ENCODE peak calls at places on chromosomes 6 and 20, in ten cellular contexts. One of them, this sample, is unnamed.

GRCh38 chr6:109515781-109516409 is 32.9 kb upstream of the ZBTB24 start:
- DNase-seq in tibial nerve: no peak
- DNase-seq in gastrocnemius medialis: no peak
- DNase-seq in esophagus squamous epithelium: no peak
- DNase-seq in lung: no peak
- DNase-seq in OCI-LY7: no peak
- DNase-seq in epithelial cell of esophagus: no peak
- DNase-seq in choroid plexus epithelial cell: peak; percentile 30
- DNase-seq in LNCaP clone FGC: no peak
- DNase-seq in endodermal cell: no peak
- DNase-seq in this sample: no peak

GRCh38 chr6:169592558-169592957 is 109.3 kb downstream of the WDR27 start:
- DNase-seq in lung: no peak
- DNase-seq in epithelial cell of esophagus: no peak
- DNase-seq in OCI-LY7: no peak
- DNase-seq in tibial nerve: no peak
- DNase-seq in choroid plexus epithelial cell: peak; percentile 87
- DNase-seq in LNCaP clone FGC: no peak
- DNase-seq in endodermal cell: no peak
- DNase-seq in gastrocnemius medialis: no peak
- DNase-seq in esophagus squamous epithelium: no peak
- DNase-seq in this sample: peak; percentile 21

GRCh38 chr20:59075934-59076508 is 33.4 kb upstream of the PRELID3B start:
- DNase-seq in epithelial cell of esophagus: no peak
- DNase-seq in tibial nerve: no peak
- DNase-seq in OCI-LY7: no peak
- DNase-seq in esophagus squamous epithelium: no peak
- DNase-seq in choroid plexus epithelial cell: no peak
- DNase-seq in gastrocnemius medialis: no peak
- DNase-seq in endodermal cell: no peak
- DNase-seq in lung: no peak
- DNase-seq in LNCaP clone FGC: no peak
- DNase-seq in this sample: no peak

GRCh38 chr6:116945809-116946208 is 68.8 kb downstream of the RFX6 start:
- DNase-seq in lung: no peak
- DNase-seq in esophagus squamous epithelium: no peak
- DNase-seq in endodermal cell: no peak
- DNase-seq in epithelial cell of esophagus: peak; percentile 76
- DNase-seq in tibial nerve: no peak
- DNase-seq in LNCaP clone FGC: peak; percentile 50
- DNase-seq in OCI-LY7: no peak
- DNase-seq in choroid plexus epithelial cell: peak; percentile 10
- DNase-seq in gastrocnemius medialis: no peak
- DNase-seq in this sample: no peak

GRCh38 chr20:3067139-3068009 is 4.0 kb upstream of the OXT start:
- DNase-seq in epithelial cell of esophagus: no peak
- DNase-seq in lung: no peak
- DNase-seq in endodermal cell: no peak
- DNase-seq in esophagus squamous epithelium: no peak
- DNase-seq in choroid plexus epithelial cell: no peak
- DNase-seq in tibial nerve: no peak
- DNase-seq in gastrocnemius medialis: no peak
- DNase-seq in LNCaP clone FGC: no peak
- DNase-seq in OCI-LY7: no peak
- DNase-seq in this sample: no peak

GRCh38 chr6:118744261-118744941 is 93.0 kb upstream of the CEP85L start:
- DNase-seq in esophagus squamous epithelium: no peak
- DNase-seq in OCI-LY7: no peak
- DNase-seq in tibial nerve: no peak
- DNase-seq in gastrocnemius medialis: peak; percentile 35
- DNase-seq in choroid plexus epithelial cell: no peak
- DNase-seq in endodermal cell: no peak
- DNase-seq in epithelial cell of esophagus: no peak
- DNase-seq in lung: no peak
- DNase-seq in LNCaP clone FGC: no peak
- DNase-seq in this sample: peak; percentile 62

GRCh38 chr6:53825514-53826321 is 30.9 kb downstream of the LRRC1 start:
- DNase-seq in choroid plexus epithelial cell: no peak
- DNase-seq in OCI-LY7: no peak
- DNase-seq in endodermal cell: no peak
- DNase-seq in tibial nerve: no peak
- DNase-seq in LNCaP clone FGC: no peak
- DNase-seq in epithelial cell of esophagus: no peak
- DNase-seq in gastrocnemius medialis: no peak
- DNase-seq in esophagus squamous epithelium: no peak
- DNase-seq in lung: no peak
- DNase-seq in this sample: no peak

GRCh38 chr20:34473262-34473883 is 42.8 kb upstream of the DYNLRB1 start:
- DNase-seq in choroid plexus epithelial cell: peak; percentile 70
- DNase-seq in OCI-LY7: peak; percentile 65
- DNase-seq in esophagus squamous epithelium: no peak
- DNase-seq in epithelial cell of esophagus: peak; percentile 59
- DNase-seq in tibial nerve: no peak
- DNase-seq in LNCaP clone FGC: no peak
- DNase-seq in endodermal cell: peak; percentile 87
- DNase-seq in gastrocnemius medialis: no peak
- DNase-seq in lung: no peak
- DNase-seq in this sample: peak; percentile 25

GRCh38 chr6:5746392-5747140 is 260.2 kb downstream of the NRN1 start:
- DNase-seq in lung: no peak
- DNase-seq in gastrocnemius medialis: no peak
- DNase-seq in endodermal cell: peak; percentile 88
- DNase-seq in esophagus squamous epithelium: no peak
- DNase-seq in LNCaP clone FGC: no peak
- DNase-seq in epithelial cell of esophagus: peak; percentile 19
- DNase-seq in OCI-LY7: no peak
- DNase-seq in tibial nerve: no peak
- DNase-seq in choroid plexus epithelial cell: no peak
- DNase-seq in this sample: peak; percentile 49

GRCh38 chr6:107968081-107968480 is 10.1 kb upstream of the SEC63 start:
- DNase-seq in epithelial cell of esophagus: no peak
- DNase-seq in endodermal cell: no peak
- DNase-seq in LNCaP clone FGC: no peak
- DNase-seq in tibial nerve: no peak
- DNase-seq in OCI-LY7: no peak
- DNase-seq in choroid plexus epithelial cell: no peak
- DNase-seq in esophagus squamous epithelium: no peak
- DNase-seq in gastrocnemius medialis: no peak
- DNase-seq in lung: no peak
- DNase-seq in this sample: no peak

GRCh38 chr6:159151266-159151855 is 17.8 kb upstream of the FNDC1 start:
- DNase-seq in lung: peak; percentile 56
- DNase-seq in LNCaP clone FGC: no peak
- DNase-seq in choroid plexus epithelial cell: peak; percentile 83
- DNase-seq in tibial nerve: no peak
- DNase-seq in OCI-LY7: peak; percentile 69
- DNase-seq in gastrocnemius medialis: no peak
- DNase-seq in endodermal cell: peak; percentile 77
- DNase-seq in epithelial cell of esophagus: peak; percentile 67
- DNase-seq in esophagus squamous epithelium: no peak
- DNase-seq in this sample: no peak

GRCh38 chr20:16475225-16475624 is 98.0 kb downstream of the KIF16B start:
- DNase-seq in OCI-LY7: no peak
- DNase-seq in tibial nerve: no peak
- DNase-seq in lung: no peak
- DNase-seq in LNCaP clone FGC: peak; percentile 60
- DNase-seq in esophagus squamous epithelium: no peak
- DNase-seq in choroid plexus epithelial cell: peak; percentile 94
- DNase-seq in gastrocnemius medialis: peak; percentile 34
- DNase-seq in epithelial cell of esophagus: no peak
- DNase-seq in endodermal cell: no peak
- DNase-seq in this sample: no peak

GRCh38 chr20:63686492-63687321 is 9.7 kb upstream of the TNFRSF6B start:
- DNase-seq in tibial nerve: peak; percentile 59
- DNase-seq in lung: peak; percentile 81
- DNase-seq in choroid plexus epithelial cell: peak; percentile 91
- DNase-seq in gastrocnemius medialis: peak; percentile 49
- DNase-seq in LNCaP clone FGC: no peak
- DNase-seq in epithelial cell of esophagus: peak; percentile 64
- DNase-seq in esophagus squamous epithelium: no peak
- DNase-seq in OCI-LY7: no peak
- DNase-seq in endodermal cell: no peak
- DNase-seq in this sample: peak; percentile 69

GRCh38 chr20:45095753-45096371 is 5.1 kb downstream of the KCNS1 start:
- DNase-seq in OCI-LY7: peak; percentile 81
- DNase-seq in epithelial cell of esophagus: peak; percentile 72
- DNase-seq in choroid plexus epithelial cell: peak; percentile 78
- DNase-seq in LNCaP clone FGC: peak; percentile 48
- DNase-seq in tibial nerve: peak; percentile 21
- DNase-seq in esophagus squamous epithelium: no peak
- DNase-seq in gastrocnemius medialis: peak; percentile 10
- DNase-seq in lung: peak; percentile 60
- DNase-seq in endodermal cell: peak; percentile 89
- DNase-seq in this sample: peak; percentile 41

GRCh38 chr6:157761331-157761921 is 61.6 kb upstream of the SNX9 start:
- DNase-seq in epithelial cell of esophagus: peak; percentile 68
- DNase-seq in esophagus squamous epithelium: no peak
- DNase-seq in choroid plexus epithelial cell: peak; percentile 91
- DNase-seq in LNCaP clone FGC: no peak
- DNase-seq in gastrocnemius medialis: no peak
- DNase-seq in lung: no peak
- DNase-seq in OCI-LY7: no peak
- DNase-seq in tibial nerve: no peak
- DNase-seq in endodermal cell: no peak
- DNase-seq in this sample: peak; percentile 58

DNA sequence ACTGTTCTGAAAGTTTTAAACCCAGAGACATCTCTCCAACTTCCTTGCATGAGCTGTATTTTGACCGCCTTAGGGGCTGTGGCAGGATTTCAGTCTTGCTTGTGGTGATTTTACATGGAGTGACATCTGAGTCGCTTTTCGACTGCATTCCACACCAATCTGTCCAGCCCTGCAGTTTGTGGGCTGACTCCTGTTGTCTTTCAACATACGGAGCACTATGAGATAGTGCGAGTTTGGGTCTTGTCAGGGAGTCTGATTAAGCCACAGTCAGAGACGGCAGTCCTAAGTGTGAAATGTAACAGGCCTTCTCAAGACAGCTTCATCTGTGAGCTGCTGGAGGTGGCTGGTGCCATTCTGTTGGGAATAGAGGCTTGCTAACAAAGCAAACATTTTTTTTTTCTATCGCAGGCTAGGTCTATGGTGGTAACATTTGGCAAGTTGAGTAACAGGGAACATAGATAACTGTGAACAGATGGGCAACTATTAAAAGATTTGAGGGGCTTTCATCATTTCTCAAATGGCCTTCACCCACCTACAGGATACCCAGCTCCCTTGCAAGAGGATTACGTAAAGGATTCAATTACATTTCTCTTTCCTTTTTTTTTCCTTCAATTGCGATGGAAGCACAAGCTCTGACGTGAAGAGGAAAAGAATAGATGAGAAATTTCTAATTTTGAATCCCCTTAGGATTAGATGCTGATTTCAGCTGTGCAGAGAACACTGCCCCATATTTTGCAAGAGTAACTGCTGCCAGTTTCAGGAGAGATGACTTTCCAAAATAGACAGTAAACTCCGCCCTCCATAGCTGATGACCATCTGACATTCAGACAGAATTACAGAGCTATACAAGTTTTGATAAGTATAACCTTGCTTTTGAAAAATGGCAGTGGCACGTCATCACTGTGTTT is 25.1 kb downstream of the CAP2 start:
- DNase-seq in tibial nerve: no peak
- DNase-seq in choroid plexus epithelial cell: peak; percentile 50
- DNase-seq in lung: no peak
- DNase-seq in endodermal cell: peak; percentile 75
- DNase-seq in OCI-LY7: no peak
- DNase-seq in epithelial cell of esophagus: peak; percentile 77
- DNase-seq in gastrocnemius medialis: peak; percentile 55
- DNase-seq in LNCaP clone FGC: no peak
- DNase-seq in esophagus squamous epithelium: no peak
- DNase-seq in this sample: no peak
- H3K4me3 ChIP-seq in tibial nerve: no peak overlapping the region
- H3K4me3 ChIP-seq in choroid plexus epithelial cell: no peak overlapping the region
- H3K4me3 ChIP-seq in lung: no peak overlapping the region
- H3K4me3 ChIP-seq in endodermal cell: peak overlapping the region; percentile 71
- H3K4me3 ChIP-seq in OCI-LY7: no peak overlapping the region
- H3K4me3 ChIP-seq in epithelial cell of esophagus: no peak overlapping the region
- H3K4me3 ChIP-seq in gastrocnemius medialis: peak overlapping the region; percentile 10
- H3K4me3 ChIP-seq in LNCaP clone FGC: no peak overlapping the region
- H3K4me3 ChIP-seq in esophagus squamous epithelium: no peak overlapping the region
- H3K4me3 ChIP-seq in this sample: peak overlapping the region; percentile 4

DNA sequence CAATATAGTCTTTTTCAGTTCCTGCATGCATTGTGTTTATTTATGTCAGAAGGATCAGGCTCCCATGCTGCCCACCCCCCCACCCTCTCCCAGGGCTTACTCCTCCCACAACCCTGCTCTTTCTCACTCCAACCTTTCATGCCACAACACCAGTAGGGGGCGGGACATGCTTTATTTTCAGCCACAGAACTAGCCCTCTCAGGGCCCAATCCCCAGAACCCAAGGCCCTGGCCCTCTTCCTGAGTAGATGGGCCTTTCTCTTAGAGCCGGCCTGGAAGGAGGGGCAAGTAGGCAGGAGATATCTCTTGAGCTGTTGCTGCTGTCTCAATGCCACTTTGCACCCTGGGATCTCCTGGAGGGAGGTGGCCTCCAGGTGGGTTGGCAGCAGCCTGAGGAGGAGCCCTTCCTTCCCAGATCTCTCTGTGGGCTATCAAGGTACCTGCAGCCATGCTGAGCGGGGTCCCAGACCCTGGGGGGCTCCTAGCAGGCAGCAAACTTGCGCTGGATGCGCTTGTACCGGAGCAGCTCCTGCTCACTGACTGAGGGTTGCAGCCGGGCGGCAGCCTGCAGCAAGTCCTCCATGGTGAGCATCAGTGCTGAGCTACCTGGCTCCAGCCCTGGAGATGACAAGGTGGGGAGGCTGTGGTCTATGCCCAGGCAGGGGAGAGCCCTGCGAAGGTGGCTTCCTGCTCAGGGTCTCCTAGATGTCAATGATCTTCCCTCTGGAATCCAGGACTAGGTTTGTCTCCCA is 3.5 kb downstream of the GNMT start:
- DNase-seq in endodermal cell: peak; percentile 96
- DNase-seq in choroid plexus epithelial cell: peak; percentile 66
- DNase-seq in tibial nerve: no peak
- DNase-seq in esophagus squamous epithelium: no peak
- DNase-seq in OCI-LY7: peak; percentile 58
- DNase-seq in LNCaP clone FGC: no peak
- DNase-seq in lung: no peak
- DNase-seq in gastrocnemius medialis: no peak
- DNase-seq in epithelial cell of esophagus: peak; percentile 66
- DNase-seq in this sample: no peak
- TF ChIP-seq CTCF in endodermal cell: peak; percentile 70
- TF ChIP-seq CTCF in choroid plexus epithelial cell: peak; percentile 56
- TF ChIP-seq CTCF in tibial nerve: no peak
- TF ChIP-seq CTCF in esophagus squamous epithelium: no peak
- TF ChIP-seq CTCF in OCI-LY7: peak; percentile 64
- TF ChIP-seq CTCF in LNCaP clone FGC: peak; percentile 32
- TF ChIP-seq CTCF in lung: no peak
- TF ChIP-seq CTCF in gastrocnemius medialis: no peak
- TF ChIP-seq CTCF in epithelial cell of esophagus: peak; percentile 38
- TF ChIP-seq CTCF in this sample: peak; percentile 46

GRCh38 chr20:35699127-35699913 is at the start of the genes NFS1 and ROMO1:
- DNase-seq in endodermal cell: peak; percentile 96
- DNase-seq in gastrocnemius medialis: peak; percentile 69
- DNase-seq in OCI-LY7: peak; percentile 92
- DNase-seq in choroid plexus epithelial cell: peak; percentile 83
- DNase-seq in tibial nerve: peak; percentile 71
- DNase-seq in lung: peak; percentile 86
- DNase-seq in LNCaP clone FGC: peak; percentile 36
- DNase-seq in epithelial cell of esophagus: peak; percentile 88
- DNase-seq in esophagus squamous epithelium: peak; percentile 21
- DNase-seq in this sample: peak; percentile 32
- H3K4me3 ChIP-seq in endodermal cell: peak within 1 kb of the TSS; percentile 96
- H3K4me3 ChIP-seq in gastrocnemius medialis: peak within 1 kb of the TSS; percentile 85
- H3K4me3 ChIP-seq in OCI-LY7: peak within 1 kb of the TSS; percentile 87
- H3K4me3 ChIP-seq in choroid plexus epithelial cell: peak within 1 kb of the TSS; percentile 98
- H3K4me3 ChIP-seq in tibial nerve: peak within 1 kb of the TSS; percentile 90
- H3K4me3 ChIP-seq in lung: peak within 1 kb of the TSS; percentile 90
- H3K4me3 ChIP-seq in LNCaP clone FGC: peak within 1 kb of the TSS; percentile 96
- H3K4me3 ChIP-seq in epithelial cell of esophagus: peak within 1 kb of the TSS; percentile 93
- H3K4me3 ChIP-seq in esophagus squamous epithelium: peak within 1 kb of the TSS; percentile 97
- H3K4me3 ChIP-seq in this sample: peak within 1 kb of the TSS; percentile 71

GRCh38 chr6:42068872-42069522 is 18.7 kb downstream of the TAF8 start:
- DNase-seq in OCI-LY7: no peak
- DNase-seq in choroid plexus epithelial cell: no peak
- DNase-seq in lung: no peak
- DNase-seq in LNCaP clone FGC: no peak
- DNase-seq in epithelial cell of esophagus: no peak
- DNase-seq in gastrocnemius medialis: no peak
- DNase-seq in endodermal cell: no peak
- DNase-seq in esophagus squamous epithelium: no peak
- DNase-seq in tibial nerve: no peak
- DNase-seq in this sample: no peak
- TF ChIP-seq CTCF in OCI-LY7: no peak
- TF ChIP-seq CTCF in choroid plexus epithelial cell: peak; percentile 12
- TF ChIP-seq CTCF in lung: no peak
- TF ChIP-seq CTCF in LNCaP clone FGC: no peak
- TF ChIP-seq CTCF in epithelial cell of esophagus: no peak
- TF ChIP-seq CTCF in gastrocnemius medialis: no peak
- TF ChIP-seq CTCF in endodermal cell: peak; percentile 34
- TF ChIP-seq CTCF in esophagus squamous epithelium: no peak
- TF ChIP-seq CTCF in tibial nerve: no peak
- TF ChIP-seq CTCF in this sample: no peak

This sample was measured in HFF-Myc.